ENCODE peak calls at places on chromosomes 4 and X, in nine cellular contexts. One of them, this sample, is unnamed.

GRCh38 chrX:12999422-12999821 is 24.5 kb downstream of the TMSB4X start:
- DNase-seq in effector memory CD4-positive, alpha-beta T cell: no peak
- DNase-seq in fibroblast of lung: peak; percentile 33
- DNase-seq in upper lobe of right lung: no peak
- DNase-seq in tibial artery: no peak
- DNase-seq in body of pancreas: no peak
- DNase-seq in keratinocyte: no peak
- DNase-seq in naive thymus-derived CD4-positive, alpha-beta T cell: peak; percentile 70
- DNase-seq in right cardiac atrium: no peak
- DNase-seq in this sample: no peak

GRCh38 chr4:110982486-110982885 is 359.6 kb upstream of the PITX2 start:
- DNase-seq in effector memory CD4-positive, alpha-beta T cell: no peak
- DNase-seq in fibroblast of lung: peak; percentile 16
- DNase-seq in upper lobe of right lung: no peak
- DNase-seq in tibial artery: no peak
- DNase-seq in body of pancreas: no peak
- DNase-seq in keratinocyte: no peak
- DNase-seq in naive thymus-derived CD4-positive, alpha-beta T cell: no peak
- DNase-seq in right cardiac atrium: no peak
- DNase-seq in this sample: no peak

GRCh38 chr4:137393043-137393442 is 139.3 kb downstream of the PCDH18 start:
- DNase-seq in effector memory CD4-positive, alpha-beta T cell: no peak
- DNase-seq in fibroblast of lung: peak; percentile 56
- DNase-seq in upper lobe of right lung: no peak
- DNase-seq in tibial artery: no peak
- DNase-seq in body of pancreas: peak; percentile 2
- DNase-seq in keratinocyte: no peak
- DNase-seq in naive thymus-derived CD4-positive, alpha-beta T cell: no peak
- DNase-seq in right cardiac atrium: no peak
- DNase-seq in this sample: no peak

GRCh38 chr4:105060628-105061027 is 86.0 kb upstream of the TET2 start:
- DNase-seq in effector memory CD4-positive, alpha-beta T cell: no peak
- DNase-seq in fibroblast of lung: peak; percentile 82
- DNase-seq in upper lobe of right lung: no peak
- DNase-seq in tibial artery: no peak
- DNase-seq in body of pancreas: peak; percentile 29
- DNase-seq in keratinocyte: no peak
- DNase-seq in naive thymus-derived CD4-positive, alpha-beta T cell: no peak
- DNase-seq in right cardiac atrium: no peak
- DNase-seq in this sample: no peak

GRCh38 chr4:102780476-102781144 is 19.8 kb upstream of the MANBA start:
- DNase-seq in effector memory CD4-positive, alpha-beta T cell: no peak
- DNase-seq in fibroblast of lung: peak; percentile 39
- DNase-seq in upper lobe of right lung: no peak
- DNase-seq in tibial artery: no peak
- DNase-seq in body of pancreas: peak; percentile 26
- DNase-seq in keratinocyte: peak; percentile 66
- DNase-seq in naive thymus-derived CD4-positive, alpha-beta T cell: no peak
- DNase-seq in right cardiac atrium: no peak
- DNase-seq in this sample: no peak

GRCh38 chr4:2320746-2321145 is 58.8 kb upstream of the MXD4 start:
- DNase-seq in effector memory CD4-positive, alpha-beta T cell: no peak
- DNase-seq in fibroblast of lung: no peak
- DNase-seq in upper lobe of right lung: no peak
- DNase-seq in tibial artery: no peak
- DNase-seq in body of pancreas: no peak
- DNase-seq in keratinocyte: no peak
- DNase-seq in naive thymus-derived CD4-positive, alpha-beta T cell: no peak
- DNase-seq in right cardiac atrium: no peak
- DNase-seq in this sample: no peak

GRCh38 chrX:153725039-153725831 is 579 bp downstream of the ABCD1 start:
- DNase-seq in effector memory CD4-positive, alpha-beta T cell: no peak
- DNase-seq in fibroblast of lung: no peak
- DNase-seq in upper lobe of right lung: no peak
- DNase-seq in tibial artery: no peak
- DNase-seq in body of pancreas: peak; percentile 21
- DNase-seq in keratinocyte: no peak
- DNase-seq in naive thymus-derived CD4-positive, alpha-beta T cell: no peak
- DNase-seq in right cardiac atrium: no peak
- DNase-seq in this sample: no peak

GRCh38 chr4:133190098-133190497 is 41.0 kb downstream of the PCDH10 start:
- DNase-seq in effector memory CD4-positive, alpha-beta T cell: no peak
- DNase-seq in fibroblast of lung: no peak
- DNase-seq in upper lobe of right lung: no peak
- DNase-seq in tibial artery: no peak
- DNase-seq in body of pancreas: no peak
- DNase-seq in keratinocyte: no peak
- DNase-seq in naive thymus-derived CD4-positive, alpha-beta T cell: no peak
- DNase-seq in right cardiac atrium: no peak
- DNase-seq in this sample: no peak

GRCh38 chr4:34148322-34148908 is 2095.9 kb downstream of the ARAP2 start:
- DNase-seq in effector memory CD4-positive, alpha-beta T cell: no peak
- DNase-seq in fibroblast of lung: no peak
- DNase-seq in upper lobe of right lung: no peak
- DNase-seq in tibial artery: no peak
- DNase-seq in body of pancreas: no peak
- DNase-seq in keratinocyte: no peak
- DNase-seq in naive thymus-derived CD4-positive, alpha-beta T cell: no peak
- DNase-seq in right cardiac atrium: no peak
- DNase-seq in this sample: no peak

GRCh38 chrX:154296731-154297130 is 1.1 kb downstream of the TKTL1 start:
- DNase-seq in effector memory CD4-positive, alpha-beta T cell: no peak
- DNase-seq in fibroblast of lung: no peak
- DNase-seq in upper lobe of right lung: no peak
- DNase-seq in tibial artery: no peak
- DNase-seq in body of pancreas: no peak
- DNase-seq in keratinocyte: no peak
- DNase-seq in naive thymus-derived CD4-positive, alpha-beta T cell: no peak
- DNase-seq in right cardiac atrium: no peak
- DNase-seq in this sample: no peak

GRCh38 chrX:10129229-10129628 is 27.5 kb upstream of the CLCN4 start:
- DNase-seq in effector memory CD4-positive, alpha-beta T cell: no peak
- DNase-seq in fibroblast of lung: no peak
- DNase-seq in upper lobe of right lung: no peak
- DNase-seq in tibial artery: no peak
- DNase-seq in body of pancreas: no peak
- DNase-seq in keratinocyte: no peak
- DNase-seq in naive thymus-derived CD4-positive, alpha-beta T cell: no peak
- DNase-seq in right cardiac atrium: no peak
- DNase-seq in this sample: no peak

GRCh38 chrX:17919896-17920446 is 58.9 kb upstream of the RAI2 start:
- DNase-seq in effector memory CD4-positive, alpha-beta T cell: no peak
- DNase-seq in fibroblast of lung: no peak
- DNase-seq in upper lobe of right lung: no peak
- DNase-seq in tibial artery: no peak
- DNase-seq in body of pancreas: no peak
- DNase-seq in keratinocyte: no peak
- DNase-seq in naive thymus-derived CD4-positive, alpha-beta T cell: no peak
- DNase-seq in right cardiac atrium: no peak
- DNase-seq in this sample: no peak

GRCh38 chrX:72061091-72061490 is 70.6 kb downstream of the RTL5 start:
- DNase-seq in effector memory CD4-positive, alpha-beta T cell: no peak
- DNase-seq in fibroblast of lung: peak; percentile 36
- DNase-seq in upper lobe of right lung: no peak
- DNase-seq in tibial artery: no peak
- DNase-seq in body of pancreas: no peak
- DNase-seq in keratinocyte: no peak
- DNase-seq in naive thymus-derived CD4-positive, alpha-beta T cell: no peak
- DNase-seq in right cardiac atrium: no peak
- DNase-seq in this sample: no peak
- H3K9me3 ChIP-seq in effector memory CD4-positive, alpha-beta T cell: no peaks in the 10 kb centered on the region
- H3K9me3 ChIP-seq in fibroblast of lung: no peaks in the 10 kb centered on the region
- H3K9me3 ChIP-seq in upper lobe of right lung: no peaks in the 10 kb centered on the region
- H3K9me3 ChIP-seq in tibial artery: no peaks in the 10 kb centered on the region
- H3K9me3 ChIP-seq in body of pancreas: no peaks in the 10 kb centered on the region
- H3K9me3 ChIP-seq in keratinocyte: no peaks in the 10 kb centered on the region
- H3K9me3 ChIP-seq in naive thymus-derived CD4-positive, alpha-beta T cell: no peaks in the 10 kb centered on the region
- H3K9me3 ChIP-seq in right cardiac atrium: no peaks in the 10 kb centered on the region
- H3K9me3 ChIP-seq in this sample: no peaks in the 10 kb centered on the region

GRCh38 chr4:113641025-113641431 is 120.5 kb downstream of the CAMK2D start:
- DNase-seq in effector memory CD4-positive, alpha-beta T cell: no peak
- DNase-seq in fibroblast of lung: no peak
- DNase-seq in upper lobe of right lung: no peak
- DNase-seq in tibial artery: no peak
- DNase-seq in body of pancreas: no peak
- DNase-seq in keratinocyte: no peak
- DNase-seq in naive thymus-derived CD4-positive, alpha-beta T cell: no peak
- DNase-seq in right cardiac atrium: no peak
- DNase-seq in this sample: no peak
- H3K4me1 ChIP-seq in effector memory CD4-positive, alpha-beta T cell: peaks cover 23% of the 10 kb centered on the region
- H3K4me1 ChIP-seq in fibroblast of lung: peaks cover 10% of the 10 kb centered on the region
- H3K4me1 ChIP-seq in upper lobe of right lung: peaks cover 31% of the 10 kb centered on the region
- H3K4me1 ChIP-seq in tibial artery: no peaks in the 10 kb centered on the region
- H3K4me1 ChIP-seq in body of pancreas: peaks cover 63% of the 10 kb centered on the region
- H3K4me1 ChIP-seq in keratinocyte: no peaks in the 10 kb centered on the region
- H3K4me1 ChIP-seq in naive thymus-derived CD4-positive, alpha-beta T cell: peaks cover 13% of the 10 kb centered on the region
- H3K4me1 ChIP-seq in right cardiac atrium: peaks cover 21% of the 10 kb centered on the region
- H3K4me1 ChIP-seq in this sample: peaks cover 75% of the 10 kb centered on the region

GRCh38 chrX:16771483-16772398 is 14.5 kb upstream of the TXLNG start:
- DNase-seq in effector memory CD4-positive, alpha-beta T cell: no peak
- DNase-seq in fibroblast of lung: peak; percentile 86
- DNase-seq in upper lobe of right lung: no peak
- DNase-seq in tibial artery: no peak
- DNase-seq in body of pancreas: no peak
- DNase-seq in keratinocyte: peak; percentile 32
- DNase-seq in naive thymus-derived CD4-positive, alpha-beta T cell: no peak
- DNase-seq in right cardiac atrium: no peak
- DNase-seq in this sample: no peak
- H3K27ac ChIP-seq in effector memory CD4-positive, alpha-beta T cell: no peak overlapping the region
- H3K27ac ChIP-seq in fibroblast of lung: no peak overlapping the region
- H3K27ac ChIP-seq in upper lobe of right lung: no peak overlapping the region
- H3K27ac ChIP-seq in tibial artery: no peak overlapping the region
- H3K27ac ChIP-seq in body of pancreas: no peak overlapping the region
- H3K27ac ChIP-seq in keratinocyte: peak overlapping the region; percentile 98
- H3K27ac ChIP-seq in naive thymus-derived CD4-positive, alpha-beta T cell: no peak overlapping the region
- H3K27ac ChIP-seq in right cardiac atrium: no peak overlapping the region
- H3K27ac ChIP-seq in this sample: no peak overlapping the region

GRCh38 chrX:531611-531936 is 99.0 kb upstream of the SHOX start:
- DNase-seq in effector memory CD4-positive, alpha-beta T cell: no peak
- DNase-seq in fibroblast of lung: no peak
- DNase-seq in upper lobe of right lung: peak; percentile 27
- DNase-seq in tibial artery: no peak
- DNase-seq in body of pancreas: no peak
- DNase-seq in keratinocyte: no peak
- DNase-seq in naive thymus-derived CD4-positive, alpha-beta T cell: no peak
- DNase-seq in right cardiac atrium: no peak
- DNase-seq in this sample: no peak
- H3K9me3 ChIP-seq in effector memory CD4-positive, alpha-beta T cell: no peaks in the 10 kb centered on the region
- H3K9me3 ChIP-seq in fibroblast of lung: peaks cover 3% of the 10 kb centered on the region
- H3K9me3 ChIP-seq in upper lobe of right lung: no peaks in the 10 kb centered on the region
- H3K9me3 ChIP-seq in tibial artery: no peaks in the 10 kb centered on the region
- H3K9me3 ChIP-seq in body of pancreas: no peaks in the 10 kb centered on the region
- H3K9me3 ChIP-seq in keratinocyte: peaks cover 20% of the 10 kb centered on the region
- H3K9me3 ChIP-seq in naive thymus-derived CD4-positive, alpha-beta T cell: no peaks in the 10 kb centered on the region
- H3K9me3 ChIP-seq in right cardiac atrium: no peaks in the 10 kb centered on the region
- H3K9me3 ChIP-seq in this sample: no peaks in the 10 kb centered on the region

GRCh38 chr4:42487230-42487629 is 89.9 kb downstream of the SHISA3 start:
- DNase-seq in effector memory CD4-positive, alpha-beta T cell: no peak
- DNase-seq in fibroblast of lung: no peak
- DNase-seq in upper lobe of right lung: no peak
- DNase-seq in tibial artery: no peak
- DNase-seq in body of pancreas: no peak
- DNase-seq in keratinocyte: no peak
- DNase-seq in naive thymus-derived CD4-positive, alpha-beta T cell: no peak
- DNase-seq in right cardiac atrium: no peak
- DNase-seq in this sample: no peak
- H3K4me1 ChIP-seq in effector memory CD4-positive, alpha-beta T cell: no peaks in the 10 kb centered on the region
- H3K4me1 ChIP-seq in fibroblast of lung: no peaks in the 10 kb centered on the region
- H3K4me1 ChIP-seq in upper lobe of right lung: no peaks in the 10 kb centered on the region
- H3K4me1 ChIP-seq in tibial artery: no peaks in the 10 kb centered on the region
- H3K4me1 ChIP-seq in body of pancreas: no peaks in the 10 kb centered on the region
- H3K4me1 ChIP-seq in keratinocyte: no peaks in the 10 kb centered on the region
- H3K4me1 ChIP-seq in naive thymus-derived CD4-positive, alpha-beta T cell: no peaks in the 10 kb centered on the region
- H3K4me1 ChIP-seq in right cardiac atrium: no peaks in the 10 kb centered on the region
- H3K4me1 ChIP-seq in this sample: no peaks in the 10 kb centered on the region

GRCh38 chr4:101187837-101188236 is 159.5 kb downstream of the PPP3CA start:
- DNase-seq in effector memory CD4-positive, alpha-beta T cell: no peak
- DNase-seq in fibroblast of lung: no peak
- DNase-seq in upper lobe of right lung: no peak
- DNase-seq in tibial artery: no peak
- DNase-seq in body of pancreas: no peak
- DNase-seq in keratinocyte: no peak
- DNase-seq in naive thymus-derived CD4-positive, alpha-beta T cell: no peak
- DNase-seq in right cardiac atrium: no peak
- DNase-seq in this sample: no peak

GRCh38 chr4:101197350-101197749 is 150.0 kb downstream of the PPP3CA start:
- DNase-seq in effector memory CD4-positive, alpha-beta T cell: no peak
- DNase-seq in fibroblast of lung: no peak
- DNase-seq in upper lobe of right lung: no peak
- DNase-seq in tibial artery: no peak
- DNase-seq in body of pancreas: no peak
- DNase-seq in keratinocyte: no peak
- DNase-seq in naive thymus-derived CD4-positive, alpha-beta T cell: no peak
- DNase-seq in right cardiac atrium: no peak
- DNase-seq in this sample: no peak

GRCh38 chr4:101191302-101192098 is 155.8 kb downstream of the PPP3CA start:
- DNase-seq in effector memory CD4-positive, alpha-beta T cell: no peak
- DNase-seq in fibroblast of lung: peak; percentile 92
- DNase-seq in upper lobe of right lung: peak; percentile 62
- DNase-seq in tibial artery: peak; percentile 70
- DNase-seq in body of pancreas: peak; percentile 88
- DNase-seq in keratinocyte: no peak
- DNase-seq in naive thymus-derived CD4-positive, alpha-beta T cell: no peak
- DNase-seq in right cardiac atrium: peak; percentile 86
- DNase-seq in this sample: peak; percentile 20

GRCh38 chr4:101188906-101189305 is 158.4 kb downstream of the PPP3CA start:
- DNase-seq in effector memory CD4-positive, alpha-beta T cell: no peak
- DNase-seq in fibroblast of lung: no peak
- DNase-seq in upper lobe of right lung: no peak
- DNase-seq in tibial artery: no peak
- DNase-seq in body of pancreas: no peak
- DNase-seq in keratinocyte: no peak
- DNase-seq in naive thymus-derived CD4-positive, alpha-beta T cell: no peak
- DNase-seq in right cardiac atrium: no peak
- DNase-seq in this sample: no peak

GRCh38 chr4:101192244-101192643 is 155.1 kb downstream of the PPP3CA start:
- DNase-seq in effector memory CD4-positive, alpha-beta T cell: no peak
- DNase-seq in fibroblast of lung: no peak
- DNase-seq in upper lobe of right lung: no peak
- DNase-seq in tibial artery: no peak
- DNase-seq in body of pancreas: no peak
- DNase-seq in keratinocyte: no peak
- DNase-seq in naive thymus-derived CD4-positive, alpha-beta T cell: no peak
- DNase-seq in right cardiac atrium: no peak
- DNase-seq in this sample: no peak
- H3K27ac ChIP-seq in effector memory CD4-positive, alpha-beta T cell: no peak overlapping the region
- H3K27ac ChIP-seq in fibroblast of lung: peak overlapping the region; percentile 49
- H3K27ac ChIP-seq in upper lobe of right lung: peak overlapping the region; percentile 55
- H3K27ac ChIP-seq in tibial artery: no peak overlapping the region
- H3K27ac ChIP-seq in body of pancreas: peak overlapping the region; percentile 77
- H3K27ac ChIP-seq in keratinocyte: no peak overlapping the region
- H3K27ac ChIP-seq in naive thymus-derived CD4-positive, alpha-beta T cell: no peak overlapping the region
- H3K27ac ChIP-seq in right cardiac atrium: peak overlapping the region; percentile 36
- H3K27ac ChIP-seq in this sample: peak overlapping the region; percentile 54